ENCODE peak calls at places on chromosomes 12 and 14, in seven cellular contexts. M is tibial artery; Q is heart right ventricle; W is CD8-positive, alpha-beta T cell; K is left ventricle myocardium inferior; H is lung; U is mucosa of descending colon. Z is an unnamed sample. For H3K36me3, the result is how much of the 10 kb centered on the place peaks cover.

GRCh38 chr12:113960030-113960429 is 6.1 kb downstream of the RBM19 start:
- DNase-seq in K (no peak), W (no peak), U (no peak), Q (no peak), M (no peak), H (no peak), Z (no peak)

GRCh38 chr14:36173161-36173560 is 3.4 kb downstream of the PTCSC3 start:
- DNase-seq in M (no peak), U (no peak), H (no peak), K (no peak), Q (no peak), W (no peak), Z (no peak)

GRCh38 chr12:9323144-9323681 is 115.0 kb upstream of the PZP start:
- DNase-seq in H (no peak), W (no peak), K (no peak), M (no peak), U (no peak), Q (no peak), Z (no peak)

GRCh38 chr12:88876867-88877266 is 296.6 kb upstream of the KITLG start:
- DNase-seq in W (no peak), H (no peak), Q (no peak), U (no peak), K (no peak), M (no peak), Z (no peak)

GRCh38 chr14:23117371-23118020 is 1.6 kb downstream of the CEBPE start:
- DNase-seq in H (no peak), U (no peak), K (no peak), Q (no peak), W (no peak), M (no peak), Z (no peak)

GRCh38 chr14:50001999-50002925 is 109.4 kb downstream of the ARF6 start:
- DNase-seq in W (peak), K (no peak), H (no peak), M (peak), Q (no peak), U (peak), Z (no peak)

GRCh38 chr12:24668563-24668962 is 280.3 kb downstream of the BCAT1 start:
- DNase-seq in Q (no peak), K (no peak), U (no peak), M (no peak), W (no peak), H (no peak), Z (no peak)

GRCh38 chr12:45435945-45436710 is 220.2 kb downstream of the ANO6 start:
- DNase-seq in H (no peak), M (no peak), U (no peak), W (no peak), K (no peak), Q (no peak), Z (no peak)

GRCh38 chr14:95497561-95498011 is 18.9 kb downstream of the SYNE3 start:
- DNase-seq in W (no peak), Q (no peak), M (peak), H (no peak), K (no peak), U (no peak), Z (no peak)

GRCh38 chr12:87317302-87317701 is 711.9 kb downstream of the C12orf50 start:
- DNase-seq in U (no peak), K (no peak), H (no peak), M (no peak), W (no peak), Q (no peak), Z (no peak)

GRCh38 chr14:47277703-47278102 is 397.7 kb downstream of the MDGA2 start:
- DNase-seq in W (no peak), M (no peak), Q (no peak), U (no peak), K (no peak), H (peak), Z (no peak)

GRCh38 chr14:31568151-31568550 is 6.9 kb downstream of the NUBPL start:
- DNase-seq in Q (no peak), W (no peak), U (no peak), M (no peak), H (no peak), K (no peak), Z (no peak)

GRCh38 chr14:61262082-61262481 is 19.1 kb downstream of the TMEM30B start:
- DNase-seq in M (no peak), H (no peak), U (no peak), Q (no peak), K (no peak), W (no peak), Z (no peak)

GRCh38 chr14:35229495-35230089 is 62.6 kb upstream of the PSMA6 start:
- DNase-seq in W (no peak), M (no peak), K (no peak), U (no peak), H (no peak), Q (no peak), Z (no peak)

GRCh38 chr12:105522166-105522825 is 191.8 kb downstream of the C12orf75 start:
- DNase-seq in M (no peak), U (no peak), W (no peak), Q (no peak), K (no peak), H (no peak), Z (no peak)

GRCh38 chr14:75911883-75912282 is 69.9 kb downstream of the TGFB3 start:
- DNase-seq in K (no peak), H (no peak), M (no peak), Q (no peak), W (no peak), U (peak), Z (no peak)

GRCh38 chr12:92270501-92270900 is 124.9 kb upstream of the BTG1 start:
- DNase-seq in Q (no peak), K (no peak), U (no peak), H (no peak), W (no peak), M (no peak), Z (peak)

GRCh38 chr12:122963928-122964240 is 2.4 kb downstream of the ABCB9 start:
- DNase-seq in Q (peak), H (no peak), W (no peak), M (no peak), U (no peak), K (peak), Z (no peak)

GRCh38 chr12:52020539-52021336 is 14.0 kb downstream of the TAMALIN start:
- DNase-seq in W (peak), K (no peak), U (no peak), M (no peak), H (no peak), Q (no peak), Z (no peak)

GRCh38 chr14:50957296-50957695 is 13.0 kb upstream of the PYGL start:
- DNase-seq in U (no peak), Q (no peak), H (no peak), W (no peak), M (no peak), K (no peak), Z (no peak)

GRCh38 chr12:132651444-132652100 is 33.0 kb downstream of the P2RX2 start:
- DNase-seq in W (no peak), Q (no peak), U (no peak), H (no peak), M (no peak), K (no peak), Z (no peak)

GRCh38 chr14:80477388-80478160 is 266.3 kb upstream of the DIO2 start:
- DNase-seq in Q (no peak), K (no peak), W (no peak), M (no peak), U (no peak), H (no peak), Z (no peak)

GRCh38 chr12:112408621-112409020 is 784 bp downstream of the RPL6 start:
- DNase-seq in W (peak), U (no peak), Q (no peak), M (no peak), H (no peak), K (no peak), Z (no peak)

GRCh38 chr12:89947437-89948265 is 239.0 kb upstream of the ATP2B1 start:
- DNase-seq in K (no peak), M (no peak), H (no peak), Q (no peak), U (peak), W (no peak), Z (no peak)

GRCh38 chr12:27077586-27077985 is 4.8 kb downstream of the C12orf71 start:
- DNase-seq in H (no peak), K (no peak), M (no peak), Q (no peak), U (no peak), W (no peak), Z (no peak)

GRCh38 chr12:68240975-68241374 is 12.4 kb downstream of the IL22 start:
- DNase-seq in M (peak), W (peak), K (no peak), U (peak), Q (no peak), H (no peak), Z (no peak)

GRCh38 chr12:12899530-12900380 is 8.4 kb downstream of the GPRC5A start:
- DNase-seq in W (no peak), H (no peak), Q (no peak), U (no peak), M (peak), K (no peak), Z (no peak)

GRCh38 chr12:115230576-115230975 is 546.6 kb upstream of the TBX3 start:
- DNase-seq in H (no peak), Q (no peak), K (no peak), M (no peak), W (no peak), U (no peak), Z (no peak)

GRCh38 chr14:104296388-104297312 is 158.3 kb downstream of the KIF26A start:
- DNase-seq in M (peak), H (no peak), K (peak), W (no peak), Q (no peak), U (no peak), Z (no peak)

GRCh38 chr12:127810026-127810425 is 456.9 kb upstream of the TMEM132C start:
- DNase-seq in H (no peak), K (no peak), Q (no peak), U (peak), W (no peak), M (no peak), Z (no peak)

GRCh38 chr12:104360988-104361707 is 57.6 kb downstream of the EID3 start:
- DNase-seq in W (no peak), K (no peak), U (no peak), Q (no peak), M (no peak), H (no peak), Z (no peak)

GRCh38 chr12:127257366-127257935 is 1009.5 kb upstream of the TMEM132C start:
- DNase-seq in U (no peak), H (no peak), K (no peak), M (no peak), Q (no peak), W (no peak), Z (no peak)

GRCh38 chr12:93292213-93292612 is 85.5 kb upstream of the NUDT4 start:
- DNase-seq in Q (no peak), M (no peak), W (no peak), K (no peak), H (no peak), U (no peak), Z (no peak)

GRCh38 chr14:53038629-53039028 is 87.8 kb upstream of the FERMT2 start:
- DNase-seq in Q (no peak), H (no peak), M (no peak), U (no peak), K (no peak), W (no peak), Z (no peak)
- H3K36me3 ChIP-seq in Q (under half), H (under half), M (under half), U (under half), K (under half), W (under half), Z (under half)

GRCh38 chr12:124448241-124448954 is 119.0 kb downstream of the NCOR2 start:
- DNase-seq in Q (no peak), H (no peak), U (no peak), K (no peak), W (no peak), M (no peak), Z (no peak)

GRCh38 chr12:124443929-124444712 is 123.3 kb downstream of the NCOR2 start:
- DNase-seq in K (no peak), M (no peak), W (no peak), H (no peak), Q (no peak), U (no peak), Z (no peak)

GRCh38 chr12:124445121-124445718 is 122.2 kb downstream of the NCOR2 start:
- DNase-seq in U (no peak), K (peak), H (no peak), W (no peak), Q (no peak), M (no peak), Z (no peak)

GRCh38 chr12:124445826-124446225 is 121.6 kb downstream of the NCOR2 start:
- DNase-seq in H (no peak), M (no peak), K (no peak), U (no peak), Q (no peak), W (no peak), Z (no peak)

GRCh38 chr12:124446364-124446763 is 121.0 kb downstream of the NCOR2 start:
- DNase-seq in K (no peak), Q (no peak), M (no peak), W (no peak), H (no peak), U (no peak), Z (no peak)
- H3K36me3 ChIP-seq in K (half or more), Q (under half), M (under half), W (under half), H (half or more), U (under half), Z (half or more)

GRCh38 chr12:96263449-96263902 is 69.3 kb downstream of the ELK3 start:
- DNase-seq in H (no peak), Q (peak), U (no peak), W (no peak), M (no peak), K (no peak), Z (no peak)
- H3K36me3 ChIP-seq in H (under half), Q (under half), U (under half), W (under half), M (under half), K (under half), Z (under half)

GRCh38 chr12:6182279-6182898 is 17.8 kb upstream of the CD9 start:
- DNase-seq in Q (peak), U (peak), K (peak), M (peak), H (peak), W (no peak), Z (no peak)
- H3K36me3 ChIP-seq in Q (under half), U (under half), K (under half), M (under half), H (under half), W (under half), Z (under half)

DNA sequence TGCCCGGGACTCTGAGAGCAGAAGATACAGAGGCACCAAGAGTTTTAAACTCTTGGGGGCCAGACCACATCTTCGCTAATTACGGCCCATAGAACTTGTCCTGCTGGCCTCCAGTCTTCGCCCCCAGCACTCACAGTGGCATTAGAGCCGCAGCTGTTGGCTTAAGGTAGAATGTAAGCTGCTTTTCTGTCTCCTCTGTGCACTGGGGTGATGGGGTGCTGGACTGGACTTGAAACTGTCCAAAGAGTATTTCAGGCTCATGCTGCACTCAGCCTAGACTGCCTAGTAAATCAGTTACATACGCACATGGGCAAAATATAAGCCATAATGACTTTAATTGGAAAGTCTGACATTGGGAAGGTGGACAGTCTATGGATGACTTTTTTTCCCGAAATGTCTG is 29.0 kb downstream of the YY1 start:
- DNase-seq in M (no peak), U (no peak), H (no peak), K (no peak), Q (no peak), W (no peak), Z (no peak)
- H3K36me3 ChIP-seq in M (under half), U (under half), H (under half), K (under half), Q (under half), W (under half), Z (under half)

GRCh38 chr12:57161491-57161890 is 14.1 kb upstream of the LRP1-AS start:
- DNase-seq in H (no peak), M (no peak), W (no peak), K (no peak), Q (no peak), U (no peak), Z (no peak)
- H3K36me3 ChIP-seq in H (under half), M (half or more), W (under half), K (half or more), Q (under half), U (under half), Z (half or more)

DNA sequence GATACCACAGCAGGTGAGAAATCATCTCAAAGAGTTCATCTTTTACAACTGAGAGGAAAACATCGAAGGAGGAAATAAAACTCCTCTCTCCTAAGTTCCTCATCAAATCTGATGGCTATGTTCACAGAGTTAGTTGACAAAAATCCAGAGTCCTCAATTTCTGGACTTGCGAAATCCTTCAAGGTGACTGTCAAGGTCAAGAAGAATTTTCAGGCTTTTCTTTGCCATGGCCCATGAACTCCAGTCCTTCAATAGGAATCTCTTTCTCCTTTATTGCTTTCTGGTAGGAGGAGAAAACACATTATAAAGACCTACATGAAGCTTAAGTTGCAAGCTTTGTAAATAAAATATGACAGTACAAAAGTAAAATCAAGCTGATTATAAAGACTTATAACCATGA is 1.5 kb downstream of the TRIAP1 start:
- DNase-seq in K (no peak), M (no peak), Q (no peak), W (no peak), U (no peak), H (no peak), Z (no peak)
- H3K36me3 ChIP-seq in K (half or more), M (under half), Q (under half), W (under half), U (under half), H (under half), Z (under half)

DNA sequence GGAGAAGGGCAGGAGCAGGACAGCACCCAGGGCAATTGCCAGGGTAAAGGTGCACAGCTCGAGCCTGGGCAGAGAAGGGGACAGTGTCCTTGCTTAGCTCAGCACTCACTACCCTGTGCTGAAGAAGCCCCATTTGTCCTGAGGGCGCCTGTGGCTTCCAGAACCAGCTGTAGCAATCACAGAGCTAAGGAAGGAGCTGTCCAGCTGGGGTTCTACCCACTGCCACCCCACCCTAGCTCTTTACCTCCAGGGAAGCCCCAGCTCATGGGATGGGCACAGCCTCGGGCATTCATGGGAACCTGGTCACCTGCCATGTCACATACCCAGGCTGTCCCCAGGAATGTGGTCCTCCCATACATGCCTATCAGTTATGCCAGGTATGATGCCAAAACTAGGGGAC is 5.8 kb downstream of the LMBR1L start:
- DNase-seq in Q (no peak), M (no peak), H (no peak), K (no peak), U (no peak), W (no peak), Z (no peak)
- H3K36me3 ChIP-seq in Q (under half), M (under half), H (under half), K (half or more), U (under half), W (under half), Z (half or more)

GRCh38 chr12:48828293-48828692 is 10.0 kb downstream of the CACNB3 start:
- DNase-seq in M (no peak), W (no peak), Q (no peak), K (no peak), U (no peak), H (no peak), Z (no peak)

GRCh38 chr12:48827513-48828096 is 9.3 kb downstream of the CACNB3 start:
- DNase-seq in K (no peak), U (no peak), M (no peak), Q (no peak), H (no peak), W (no peak), Z (no peak)

GRCh38 chr12:48831257-48831656 is 13.0 kb downstream of the CACNB3 start:
- DNase-seq in K (no peak), M (no peak), U (no peak), H (no peak), W (no peak), Q (no peak), Z (no peak)

GRCh38 chr12:48827026-48827425 is 8.7 kb downstream of the CACNB3 start:
- DNase-seq in Q (no peak), H (no peak), U (no peak), K (no peak), W (no peak), M (no peak), Z (no peak)

DNA sequence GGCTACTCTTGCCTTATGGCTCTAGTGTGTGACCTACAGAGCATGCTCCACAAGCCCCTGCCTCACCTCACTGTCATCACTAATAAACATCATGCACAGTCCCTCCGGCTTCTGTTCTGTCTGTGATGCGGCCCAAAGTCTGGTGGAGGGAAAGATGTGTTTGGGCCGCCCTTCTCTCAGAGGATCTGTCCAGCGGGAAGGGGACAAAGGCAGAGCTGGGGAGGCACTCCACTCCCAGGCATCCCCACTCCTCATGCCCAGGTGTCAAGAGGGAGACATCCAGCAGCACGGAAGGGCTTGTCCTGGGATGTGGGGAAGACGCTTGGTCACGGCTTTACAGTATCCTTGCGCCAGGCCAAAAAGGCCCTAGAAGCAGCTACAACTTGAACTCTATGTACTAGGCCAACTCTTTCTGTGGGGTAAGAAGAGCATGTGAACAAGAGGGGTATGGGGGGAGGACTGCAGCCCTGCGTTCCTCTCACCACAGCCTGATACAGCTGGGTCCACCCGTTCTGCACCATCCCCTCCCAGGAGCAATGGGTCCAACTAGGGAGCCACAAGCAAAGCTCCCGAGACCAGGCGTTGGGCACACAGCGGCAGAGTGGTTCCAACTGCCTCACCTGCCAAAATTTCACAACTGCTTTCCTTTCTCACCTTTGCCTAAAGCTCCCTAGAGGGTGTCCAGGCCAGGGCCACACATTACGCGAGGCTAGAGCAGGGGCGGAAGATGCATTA is 10.7 kb downstream of the CACNB3 start:
- DNase-seq in W (no peak), H (no peak), U (no peak), Q (no peak), K (no peak), M (no peak), Z (no peak)
- H3K36me3 ChIP-seq in W (under half), H (half or more), U (under half), Q (under half), K (half or more), M (under half), Z (half or more)

Z was measured in esophagus muscularis mucosa.